ENCODE peak calls at places on chromosomes 4 and X, in four cellular contexts. X, H, U and G are unnamed samples.

GRCh38 chr4:40749717-40750460 is at the start of gene NSUN7:
- DNase-seq in X (no peak), H (no peak), U (no peak), G (no peak)

GRCh38 chr4:10124167-10124930 is 7.8 kb upstream of the WDR1 start:
- DNase-seq in X (no peak), H (no peak), U (no peak), G (no peak)

GRCh38 chrX:151789179-151789800 is 54.7 kb downstream of the CNGA2 start:
- DNase-seq in X (no peak), H (no peak), U (no peak), G (peak; percentile 45)

GRCh38 chrX:73562986-73563739 is at the start of gene CHIC1:
- DNase-seq in X (peak; percentile 68), H (peak; percentile 32), U (no peak), G (peak; percentile 66)

GRCh38 chrX:25754399-25754798 is 383.7 kb upstream of the MAGEB18 start:
- DNase-seq in X (no peak), H (no peak), U (no peak), G (no peak)

GRCh38 chr4:183180096-183180495 is 81.0 kb downstream of the WWC2 start:
- DNase-seq in X (no peak), H (no peak), U (no peak), G (no peak)

GRCh38 chr4:37531156-37531555 is 155.0 kb downstream of the RELL1 start:
- DNase-seq in X (no peak), H (no peak), U (no peak), G (no peak)

GRCh38 chr4:76993787-76994641 is 44.5 kb downstream of the SEPTIN11 start:
- DNase-seq in X (no peak), H (peak; percentile 73), U (no peak), G (no peak)

GRCh38 chrX:46218373-46218772 is 326.8 kb downstream of the ZNF674 start:
- DNase-seq in X (no peak), H (no peak), U (no peak), G (no peak)

GRCh38 chr4:108029731-108030130 is 40.0 kb downstream of the HADH start:
- DNase-seq in X (no peak), H (no peak), U (no peak), G (peak; percentile 59)

GRCh38 chr4:108029321-108029720 is 39.6 kb downstream of the HADH start:
- DNase-seq in X (no peak), H (no peak), U (no peak), G (no peak)

GRCh38 chr4:108031427-108032083 is 41.9 kb downstream of the HADH start:
- DNase-seq in X (no peak), H (no peak), U (no peak), G (peak; percentile 20)

GRCh38 chr4:108033348-108033747 is 43.7 kb downstream of the HADH start:
- DNase-seq in X (no peak), H (no peak), U (no peak), G (no peak)

GRCh38 chr4:108030332-108030731 is 40.6 kb downstream of the HADH start:
- DNase-seq in X (peak; percentile 40), H (no peak), U (peak; percentile 30), G (peak; percentile 76)
- TF ChIP-seq CEBPB in X (peak; percentile 67), H (no peak), U (peak; percentile 52), G (peak; percentile 81)

DNA sequence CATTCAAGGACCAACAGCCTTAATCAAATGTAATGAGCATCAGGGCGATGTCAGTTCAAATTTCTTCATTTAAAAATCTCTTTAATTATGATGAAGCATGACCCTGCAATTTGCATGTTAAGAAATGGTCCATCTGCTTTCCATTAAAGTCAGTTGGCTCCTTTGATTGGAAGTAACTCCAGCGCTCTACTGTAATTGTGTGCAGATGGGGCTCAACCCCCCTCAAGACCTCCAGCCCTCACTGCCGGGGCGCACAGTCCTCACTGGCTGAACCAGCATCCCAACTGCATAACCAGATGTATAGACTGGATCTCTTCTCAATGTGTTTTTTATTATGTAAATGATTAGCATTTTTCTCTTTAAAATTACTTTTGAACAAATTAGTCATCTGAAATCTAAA is 126.9 kb downstream of the VCX3B start:
- DNase-seq in X (no peak), H (no peak), U (no peak), G (no peak)
- TF ChIP-seq RFX5 in X (no peak), H (no peak), U (no peak), G (no peak)

GRCh38 chr4:1288786-1289185 is 905 bp upstream of the MAEA start:
- DNase-seq in X (no peak), H (no peak), U (no peak), G (no peak)

GRCh38 chr4:1291091-1291490 is 1.4 kb downstream of the MAEA start:
- DNase-seq in X (no peak), H (no peak), U (no peak), G (no peak)

GRCh38 chr4:1291996-1292702 is 2.5 kb downstream of the MAEA start:
- DNase-seq in X (no peak), H (no peak), U (no peak), G (no peak)

GRCh38 chr4:1289232-1290164 is at the start of gene MAEA:
- DNase-seq in X (peak; percentile 100), H (peak; percentile 83), U (peak; percentile 92), G (peak; percentile 95)

GRCh38 chr4:1290165-1290977 is 680 bp downstream of the MAEA start:
- DNase-seq in X (peak; percentile 41), H (no peak), U (no peak), G (peak; percentile 4)
- TF ChIP-seq MXI1 in X (no peak), H (no peak), U (no peak), G (no peak)

DNA sequence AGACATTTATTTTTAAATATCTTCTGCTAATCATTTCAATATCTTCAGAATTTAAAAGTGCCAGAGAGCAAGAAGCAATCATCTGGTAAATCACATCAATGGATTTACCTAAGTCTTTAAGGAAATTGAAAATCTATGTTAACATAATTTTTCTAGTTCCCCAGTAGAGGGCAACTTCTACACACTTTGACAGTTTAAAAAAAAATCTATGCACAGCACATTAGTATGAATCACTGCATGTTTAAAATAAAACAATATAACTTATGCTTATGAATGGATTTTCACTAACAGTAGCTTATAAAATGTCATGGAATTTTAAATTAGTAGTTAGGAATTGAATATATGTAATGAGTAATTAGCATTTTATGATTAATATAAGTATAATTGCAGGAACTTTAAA is 126.5 kb downstream of the REELD1 start:
- DNase-seq in X (no peak), H (no peak), U (no peak), G (peak; percentile 54)
- TF ChIP-seq CEBPB in X (no peak), H (no peak), U (no peak), G (no peak)

GRCh38 chr4:106583567-106583966 is 215.0 kb upstream of the GIMD1 start:
- DNase-seq in X (no peak), H (no peak), U (no peak), G (peak; percentile 94)

GRCh38 chr4:106588906-106589305 is 220.3 kb upstream of the GIMD1 start:
- DNase-seq in X (no peak), H (no peak), U (no peak), G (no peak)

GRCh38 chr4:106584590-106584989 is 216.0 kb upstream of the GIMD1 start:
- DNase-seq in X (no peak), H (no peak), U (no peak), G (peak; percentile 6)

GRCh38 chr4:106585920-106586349 is 217.4 kb upstream of the GIMD1 start:
- DNase-seq in X (no peak), H (no peak), U (no peak), G (no peak)

DNA sequence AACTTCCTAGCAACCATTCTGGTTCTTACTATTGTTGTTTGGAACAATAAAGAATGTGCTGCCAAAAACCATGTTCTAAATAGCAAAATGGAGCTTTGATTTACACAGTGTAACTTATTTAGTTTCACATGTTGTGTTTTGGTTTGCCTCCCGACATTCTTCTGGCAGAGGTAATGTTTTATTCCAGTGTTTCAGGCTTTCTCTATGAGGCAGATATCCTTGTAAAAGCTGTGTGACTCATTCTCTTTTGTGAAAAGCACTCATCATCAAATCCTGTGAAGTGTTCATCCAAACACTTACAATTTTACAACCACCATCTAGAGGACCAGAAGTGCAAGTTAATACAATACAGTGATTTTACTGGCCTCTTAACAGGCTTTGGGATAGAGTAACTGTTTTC is 219.0 kb upstream of the GIMD1 start:
- DNase-seq in X (no peak), H (no peak), U (no peak), G (peak; percentile 67)
- TF ChIP-seq RFX5 in X (no peak), H (no peak), U (no peak), G (no peak)

GRCh38 chr4:185779520-185779919 is 32.5 kb downstream of the SORBS2 start:
- DNase-seq in X (no peak), H (no peak), U (peak; percentile 82), G (no peak)

GRCh38 chr4:185780472-185780871 is 31.5 kb downstream of the SORBS2 start:
- DNase-seq in X (no peak), H (no peak), U (no peak), G (no peak)

GRCh38 chr4:185783574-185783973 is 28.4 kb downstream of the SORBS2 start:
- DNase-seq in X (no peak), H (no peak), U (no peak), G (no peak)

GRCh38 chr4:185781555-185782215 is 30.3 kb downstream of the SORBS2 start:
- DNase-seq in X (no peak), H (no peak), U (no peak), G (no peak)

DNA sequence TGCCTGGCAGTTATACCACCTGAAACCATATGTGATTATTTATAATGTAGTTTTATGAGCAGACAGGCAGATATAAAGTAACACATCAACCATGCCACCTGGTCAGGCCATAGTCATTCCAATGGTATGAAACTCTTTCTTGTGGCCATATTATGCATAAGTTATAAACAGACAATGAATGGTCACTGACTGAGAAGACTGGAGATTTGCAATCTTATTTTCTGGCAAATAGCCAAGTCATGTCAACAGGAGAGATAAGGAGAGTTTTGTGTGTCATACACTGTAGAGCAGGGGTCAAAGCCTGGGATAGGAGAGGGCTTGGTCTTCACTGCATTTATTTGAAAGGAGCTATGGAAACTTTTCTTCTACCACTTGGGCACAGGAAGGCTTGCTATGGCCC is 29.5 kb downstream of the SORBS2 start:
- DNase-seq in X (no peak), H (no peak), U (peak; percentile 76), G (peak; percentile 65)
- TF ChIP-seq MXI1 in X (no peak), H (no peak), U (no peak), G (no peak)

GRCh38 chr4:187613089-187613839 is 382.3 kb upstream of the ZFP42 start:
- DNase-seq in X (no peak), H (no peak), U (no peak), G (no peak)
- TF ChIP-seq CEBPB in X (no peak), H (no peak), U (no peak), G (no peak)